ENCODE peak calls at places on chromosomes 7 and 10, in ten cellular contexts. Z, B, J, M, F, Q, N, H, V and D are unnamed samples.

GRCh38 chr10:80289451-80290287 is at the start of gene MAT1A:
- DNase-seq in J (no peak), N (no peak), Q (peak; percentile 13), Z (no peak), H (no peak), B (peak; percentile 34), V (no peak), F (no peak), M (no peak), D (peak; percentile 30)

GRCh38 chr10:127148933-127149220 is 47.5 kb downstream of the INSYN2A start:
- DNase-seq in N (no peak), B (no peak), Q (no peak), V (no peak), Z (peak; percentile 57), M (no peak), F (no peak), J (no peak), H (no peak), D (no peak)

GRCh38 chr10:96873756-96874467 is 41.8 kb downstream of the LCOR start:
- DNase-seq in F (no peak), M (no peak), N (no peak), Z (no peak), J (no peak), Q (no peak), B (no peak), H (no peak), V (no peak), D (no peak)

GRCh38 chr10:20970044-20970443 is 72.9 kb upstream of the NEBL start:
- DNase-seq in B (no peak), M (no peak), N (no peak), F (no peak), V (no peak), Z (no peak), H (no peak), Q (no peak), J (no peak), D (no peak)

GRCh38 chr10:24953350-24954074 is 1.1 kb upstream of the PRTFDC1 start:
- DNase-seq in Q (no peak), F (no peak), H (no peak), V (no peak), Z (no peak), N (no peak), M (no peak), B (no peak), J (no peak), D (no peak)

GRCh38 chr7:123862775-123863174 is 17.8 kb downstream of the HYAL4 start:
- DNase-seq in J (no peak), H (no peak), Z (no peak), Q (no peak), B (no peak), V (no peak), F (no peak), N (no peak), M (no peak), D (no peak)

GRCh38 chr7:116610210-116610609 is 61.8 kb upstream of the MET start:
- DNase-seq in V (no peak), Z (no peak), J (no peak), Q (no peak), F (no peak), B (no peak), N (no peak), M (no peak), H (no peak), D (no peak)

GRCh38 chr10:87850742-87851205 is 12.6 kb downstream of the KLLN start:
- DNase-seq in J (peak; percentile 65), F (no peak), V (peak; percentile 60), B (peak; percentile 77), Z (peak; percentile 63), Q (no peak), M (peak; percentile 57), H (peak; percentile 68), N (peak; percentile 16), D (peak; percentile 68)

GRCh38 chr10:43076311-43076875 is 476 bp upstream of the RET start:
- DNase-seq in B (no peak), J (no peak), Q (no peak), N (peak; percentile 28), H (no peak), M (peak; percentile 79), V (no peak), Z (no peak), F (no peak), D (no peak)

GRCh38 chr7:143380646-143381426 is at the start of gene ZYX:
- DNase-seq in Z (peak; percentile 92), M (peak; percentile 99), Q (peak; percentile 87), H (peak; percentile 93), J (peak; percentile 91), V (peak; percentile 96), N (peak; percentile 98), F (peak; percentile 96), B (peak; percentile 96), D (peak; percentile 97)

GRCh38 chr10:75035975-75036708 is 75.3 kb upstream of the SAMD8 start:
- DNase-seq in V (peak; percentile 10), Z (no peak), H (no peak), M (no peak), F (no peak), J (no peak), N (no peak), B (no peak), Q (no peak), D (no peak)

DNA sequence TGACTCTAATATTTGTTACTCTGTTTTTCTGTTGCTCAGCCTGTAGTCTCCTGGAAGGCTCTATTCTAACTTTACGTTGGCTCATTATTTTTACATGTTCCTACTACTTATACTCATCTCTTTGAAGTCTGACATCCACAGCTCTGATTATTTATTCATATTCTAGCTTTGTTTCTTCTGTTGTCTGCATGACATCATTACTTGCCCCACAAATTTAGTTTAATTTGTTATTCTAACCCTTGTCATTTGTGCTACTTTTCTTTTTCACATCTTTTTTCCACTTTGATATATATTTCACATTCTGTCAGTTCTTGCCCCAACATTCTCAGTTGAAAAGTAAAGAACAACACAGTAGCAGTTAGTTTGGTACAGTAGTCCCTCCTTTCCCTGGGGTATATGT is 51.1 kb downstream of the KMT2E start:
- DNase-seq in V (no peak), Q (no peak), F (no peak), H (no peak), Z (no peak), M (no peak), N (no peak), J (no peak), B (no peak), D (no peak)
- H3K27ac ChIP-seq in V (no peak overlapping the region), Q (no peak overlapping the region), F (no peak overlapping the region), H (no peak overlapping the region), Z (no peak overlapping the region), M (peak overlapping the region; percentile 2), N (no peak overlapping the region), J (no peak overlapping the region), B (no peak overlapping the region), D (no peak overlapping the region)

GRCh38 chr7:129053938-129054437 is 923 bp downstream of the TNPO3 start:
- DNase-seq in H (no peak), M (no peak), N (no peak), B (no peak), F (no peak), V (no peak), Q (no peak), J (no peak), Z (peak; percentile 27), D (no peak)
- H3K4me1 ChIP-seq in H (peaks cover 54% of the 10 kb centered on the region), M (peaks cover 14% of the 10 kb centered on the region), N (peaks cover 21% of the 10 kb centered on the region), B (peaks cover 21% of the 10 kb centered on the region), F (peaks cover 40% of the 10 kb centered on the region), V (peaks cover 4% of the 10 kb centered on the region), Q (no peaks in the 10 kb centered on the region), J (peaks cover 48% of the 10 kb centered on the region), Z (peaks cover 17% of the 10 kb centered on the region), D (peaks cover 23% of the 10 kb centered on the region)

DNA sequence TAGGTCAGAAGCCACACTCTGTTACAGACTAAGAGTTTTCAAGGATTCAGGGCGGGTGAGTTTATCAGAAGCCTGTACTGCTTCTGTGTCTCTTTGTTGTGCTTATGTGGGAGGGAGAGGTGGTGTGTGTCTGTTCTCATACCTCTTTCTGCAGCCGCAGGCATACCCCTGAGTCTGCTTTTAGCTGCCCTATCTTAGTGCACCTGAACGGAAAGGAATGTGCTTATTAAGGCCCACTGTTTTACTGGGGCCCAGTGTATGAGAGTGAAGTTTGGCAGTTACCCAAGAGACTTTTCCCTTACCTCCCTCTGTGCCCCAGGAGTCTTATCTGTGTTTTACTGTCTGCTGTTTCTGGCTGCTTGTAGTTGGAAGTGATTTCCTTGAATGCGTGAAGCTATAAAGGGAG is 104.3 kb downstream of the TYW1 start:
- DNase-seq in Q (no peak), N (peak; percentile 11), H (no peak), Z (no peak), J (no peak), M (no peak), F (no peak), B (no peak), V (no peak), D (peak; percentile 9)
- TF ChIP-seq EP300 in Q (no peak), N (no peak), H (no peak), Z (no peak), J (no peak), M (no peak), F (no peak), B (no peak), V (no peak), D (no peak)

GRCh38 chr7:86786376-86786775 is 142.7 kb downstream of the GRM3 start:
- DNase-seq in F (no peak), Q (no peak), N (no peak), Z (no peak), H (no peak), V (no peak), J (no peak), B (no peak), M (no peak), D (no peak)

GRCh38 chr7:86790383-86790782 is 146.7 kb downstream of the GRM3 start:
- DNase-seq in F (no peak), B (no peak), J (no peak), Q (no peak), M (no peak), V (no peak), N (no peak), Z (no peak), H (no peak), D (no peak)

GRCh38 chr7:86788948-86789347 is 145.2 kb downstream of the GRM3 start:
- DNase-seq in H (no peak), M (no peak), F (no peak), J (no peak), Q (no peak), V (no peak), N (no peak), Z (no peak), B (no peak), D (no peak)

GRCh38 chr7:86784765-86785164 is 141.1 kb downstream of the GRM3 start:
- DNase-seq in F (no peak), J (no peak), H (no peak), Q (no peak), V (no peak), N (no peak), B (no peak), Z (no peak), M (no peak), D (no peak)

DNA sequence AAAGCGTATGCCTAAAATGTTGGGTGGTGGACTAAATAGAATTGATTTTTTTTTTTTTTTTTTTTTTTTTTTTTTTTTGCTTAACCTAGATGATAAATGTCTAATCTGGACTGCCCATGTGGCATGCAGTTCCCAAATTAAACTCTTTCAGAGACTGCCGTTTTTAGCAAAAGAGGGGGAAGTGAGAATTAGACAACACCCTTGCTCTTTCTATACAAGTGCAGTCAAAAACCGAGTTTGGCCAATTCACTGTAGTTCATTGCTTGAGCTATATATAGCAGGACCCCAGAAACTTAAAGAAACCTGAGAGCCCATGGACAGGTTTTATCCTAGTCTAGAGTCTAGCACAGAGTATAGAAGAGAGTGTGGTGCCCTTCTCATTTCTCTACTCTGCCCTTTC is 141.9 kb downstream of the GRM3 start:
- DNase-seq in V (no peak), B (no peak), F (no peak), Z (no peak), M (no peak), N (no peak), J (no peak), H (no peak), Q (no peak), D (no peak)
- H3K27ac ChIP-seq in V (no peak overlapping the region), B (no peak overlapping the region), F (no peak overlapping the region), Z (no peak overlapping the region), M (no peak overlapping the region), N (no peak overlapping the region), J (no peak overlapping the region), H (no peak overlapping the region), Q (no peak overlapping the region), D (no peak overlapping the region)